ENCODE peak calls at places on chromosome 17, in nine cellular contexts. X is progenitor cell of endocrine pancreas; Q is activated CD4-positive, alpha-beta memory T cell treated with anti-CD3 and anti-CD28 coated beads, Interleukin-2, amount 10 ng/mL, durations not matched to agents 7 days and 5 days; H is NCI-H1436; C is amniotic stem cell; F is SHP77; R is NCI-H187; Z is M059J; M is GM04503. L is an unnamed sample.

GRCh38 chr17:2634361-2634960 is 41.0 kb downstream of the PAFAH1B1 start:
- DNase-seq in X (no peak), Q (no peak), H (no peak), C (no peak), F (peak; percentile 38), R (no peak), Z (peak; percentile 91), M (no peak), L (no peak)

GRCh38 chr17:66724581-66725341 is 110.2 kb upstream of the CACNG5 start:
- DNase-seq in X (no peak), Q (no peak), H (no peak), C (no peak), F (no peak), R (no peak), Z (no peak), M (peak; percentile 34), L (no peak)

GRCh38 chr17:50559674-50560184 is 786 bp upstream of the CACNA1G start:
- DNase-seq in X (no peak), Q (peak; percentile 47), H (no peak), C (no peak), F (no peak), R (no peak), Z (peak; percentile 59), M (no peak), L (no peak)

GRCh38 chr17:74779948-74780400 is 3.8 kb upstream of the NAT9 start:
- DNase-seq in X (no peak), Q (peak; percentile 88), H (no peak), C (no peak), F (no peak), R (no peak), Z (no peak), M (no peak), L (no peak)

GRCh38 chr17:789160-789840 is 7.1 kb downstream of the MRM3 start:
- DNase-seq in X (no peak), Q (no peak), H (no peak), C (no peak), F (no peak), R (no peak), Z (no peak), M (no peak), L (no peak)

GRCh38 chr17:9021158-9021984 is at the start of gene NTN1:
- DNase-seq in X (peak; percentile 46), Q (peak; percentile 41), H (peak; percentile 3), C (peak; percentile 5), F (no peak), R (no peak), Z (peak; percentile 14), M (no peak), L (no peak)

GRCh38 chr17:36149296-36149820 is 27.1 kb downstream of the TBC1D3B start:
- DNase-seq in X (no peak), Q (no peak), H (no peak), C (no peak), F (no peak), R (no peak), Z (peak; percentile 56), M (peak; percentile 29), L (no peak)

GRCh38 chr17:17039911-17040310 is 2.3 kb upstream of the MPRIP start:
- DNase-seq in X (no peak), Q (no peak), H (no peak), C (no peak), F (no peak), R (no peak), Z (no peak), M (no peak), L (no peak)

GRCh38 chr17:50948711-50949110 is 82.6 kb upstream of the TOB1 start:
- DNase-seq in X (no peak), Q (no peak), H (no peak), C (no peak), F (no peak), R (no peak), Z (no peak), M (no peak), L (no peak)

GRCh38 chr17:7548585-7549400 is at the start of gene TNFSF12:
- DNase-seq in X (no peak), Q (peak; percentile 73), H (no peak), C (no peak), F (peak; percentile 23), R (no peak), Z (peak; percentile 36), M (no peak), L (no peak)

GRCh38 chr17:62178579-62178978 is 113.5 kb upstream of the MED13 start:
- DNase-seq in X (no peak), Q (no peak), H (no peak), C (no peak), F (no peak), R (no peak), Z (peak; percentile 91), M (no peak), L (no peak)

GRCh38 chr17:45715787-45716186 is 68.3 kb upstream of the CRHR1 start:
- DNase-seq in X (no peak), Q (no peak), H (no peak), C (no peak), F (no peak), R (no peak), Z (no peak), M (no peak), L (no peak)

GRCh38 chr17:64574646-64575045 is 67.9 kb downstream of the CEP95 start:
- DNase-seq in X (no peak), Q (no peak), H (no peak), C (no peak), F (no peak), R (no peak), Z (no peak), M (no peak), L (no peak)

GRCh38 chr17:43701318-43701743 is 39.6 kb upstream of the MEOX1 start:
- DNase-seq in X (no peak), Q (peak; percentile 71), H (no peak), C (peak; percentile 55), F (no peak), R (no peak), Z (peak; percentile 97), M (peak; percentile 74), L (no peak)

GRCh38 chr17:51807460-51807859 is 351.1 kb downstream of the CA10 start:
- DNase-seq in X (no peak), Q (no peak), H (no peak), C (no peak), F (no peak), R (no peak), Z (no peak), M (no peak), L (no peak)

GRCh38 chr17:61235001-61235820 is 164.4 kb upstream of the TBX2 start:
- DNase-seq in X (no peak), Q (no peak), H (no peak), C (no peak), F (no peak), R (no peak), Z (no peak), M (no peak), L (no peak)

GRCh38 chr17:82882715-82883446 is 43.1 kb upstream of the ZNF750 start:
- DNase-seq in X (no peak), Q (peak; percentile 88), H (no peak), C (no peak), F (no peak), R (peak; percentile 89), Z (no peak), M (no peak), L (no peak)

GRCh38 chr17:14198013-14198412 is 38.6 kb downstream of the CDRT15 start:
- DNase-seq in X (peak; percentile 44), Q (no peak), H (peak; percentile 39), C (no peak), F (no peak), R (no peak), Z (no peak), M (no peak), L (no peak)

GRCh38 chr17:40517981-40518380 is 16.6 kb upstream of the TNS4 start:
- DNase-seq in X (no peak), Q (no peak), H (no peak), C (no peak), F (no peak), R (no peak), Z (no peak), M (no peak), L (no peak)

GRCh38 chr17:18179804-18180203 is 3.8 kb upstream of the ALKBH5 start:
- DNase-seq in X (no peak), Q (no peak), H (no peak), C (no peak), F (no peak), R (no peak), Z (no peak), M (no peak), L (no peak)